ENCODE peak calls at places on chromosomes 6 and 20, in six cellular contexts. R is H1, A is HepG2, K is GM12891, Q is K562, V is GM12878. Y is an unnamed sample.

GRCh38 chr6:8243462-8243861 is 141.1 kb upstream of the EEF1E1 start:
- DNase-seq in V (no peak), K (no peak), Q (no peak), R (no peak), A (no peak), Y (no peak)

GRCh38 chr6:98641929-98642328 is 192.4 kb upstream of the POU3F2 start:
- DNase-seq in A (peak; percentile 77), Q (no peak), K (no peak), R (no peak), V (no peak), Y (no peak)

GRCh38 chr6:38973178-38974057 is 75.2 kb upstream of the GLP1R start:
- DNase-seq in Q (peak; percentile 78), K (peak; percentile 20), R (no peak), A (peak; percentile 72), V (peak; percentile 9), Y (peak; percentile 3)

GRCh38 chr20:3804254-3804751 is 8.2 kb downstream of the CDC25B start:
- DNase-seq in V (no peak), Q (no peak), R (no peak), A (no peak), K (no peak), Y (no peak)

GRCh38 chr6:101465871-101466270 is 72.4 kb downstream of the GRIK2 start:
- DNase-seq in A (no peak), R (no peak), Q (no peak), V (no peak), K (no peak), Y (no peak)

GRCh38 chr6:45436544-45437440 is 59.1 kb upstream of the SUPT3H start:
- DNase-seq in A (no peak), R (no peak), Q (peak; percentile 78), V (peak; percentile 7), K (no peak), Y (no peak)

GRCh38 chr6:42935322-42935721 is 6.0 kb downstream of the CNPY3 start:
- DNase-seq in A (no peak), V (peak; percentile 34), R (no peak), K (no peak), Q (no peak), Y (no peak)

GRCh38 chr20:49810491-49811190 is 2.0 kb upstream of the SLC9A8 start:
- DNase-seq in Q (no peak), V (no peak), A (no peak), R (no peak), K (no peak), Y (no peak)

GRCh38 chr20:41009960-41010359 is 18.7 kb upstream of the TOP1 start:
- DNase-seq in K (no peak), Q (peak; percentile 30), R (no peak), A (peak; percentile 60), V (no peak), Y (no peak)

GRCh38 chr6:156809034-156809433 is 31.9 kb downstream of the ARID1B start:
- DNase-seq in V (peak; percentile 55), K (no peak), R (no peak), A (no peak), Q (peak; percentile 64), Y (no peak)

GRCh38 chr6:151384151-151384550 is 7.2 kb downstream of the ZBTB2 start:
- DNase-seq in A (no peak), V (no peak), Q (no peak), K (no peak), R (no peak), Y (no peak)

GRCh38 chr6:151387581-151387980 is 3.8 kb downstream of the ZBTB2 start:
- DNase-seq in Q (no peak), V (no peak), K (no peak), A (no peak), R (no peak), Y (no peak)

GRCh38 chr6:151387175-151387574 is 4.2 kb downstream of the ZBTB2 start:
- DNase-seq in A (no peak), K (no peak), R (no peak), Q (no peak), V (no peak), Y (no peak)

GRCh38 chr6:151381722-151382121 is 9.6 kb downstream of the ZBTB2 start:
- DNase-seq in R (no peak), A (no peak), V (no peak), Q (no peak), K (no peak), Y (no peak)

GRCh38 chr6:151385177-151385576 is 6.2 kb downstream of the ZBTB2 start:
- DNase-seq in R (no peak), A (no peak), Q (peak; percentile 37), V (no peak), K (no peak), Y (no peak)
- TF ChIP-seq POLR2A in R (no peak), A (no peak), Q (no peak), V (no peak), K (no peak), Y (no peak)

GRCh38 chr6:30646450-30647038 is 389 bp upstream of the C6orf136 start:
- DNase-seq in R (peak; percentile 47), K (no peak), A (no peak), V (no peak), Q (peak; percentile 66), Y (no peak)

GRCh38 chr6:30647802-30648460 is 998 bp downstream of the C6orf136 start:
- DNase-seq in R (peak; percentile 86), K (peak; percentile 82), A (no peak), Q (peak; percentile 86), V (no peak), Y (no peak)

GRCh38 chr6:30645989-30646388 is 944 bp upstream of the C6orf136 start:
- DNase-seq in V (no peak), K (no peak), A (no peak), Q (peak; percentile 73), R (no peak), Y (no peak)

GRCh38 chr6:30644769-30645168 is 2.2 kb upstream of the C6orf136 start:
- DNase-seq in Q (no peak), K (no peak), A (no peak), R (no peak), V (no peak), Y (no peak)

GRCh38 chr6:30647039-30647801 is at the start of gene C6orf136:
- DNase-seq in A (peak; percentile 91), K (peak; percentile 94), V (peak; percentile 75), R (peak; percentile 90), Q (peak; percentile 98), Y (peak; percentile 91)
- TF ChIP-seq POLR2AphosphoS5 in A (peak; percentile 82), K (peak; percentile 50), V (peak; percentile 77), R (no peak), Q (peak; percentile 70), Y (peak; percentile 34)

DNA sequence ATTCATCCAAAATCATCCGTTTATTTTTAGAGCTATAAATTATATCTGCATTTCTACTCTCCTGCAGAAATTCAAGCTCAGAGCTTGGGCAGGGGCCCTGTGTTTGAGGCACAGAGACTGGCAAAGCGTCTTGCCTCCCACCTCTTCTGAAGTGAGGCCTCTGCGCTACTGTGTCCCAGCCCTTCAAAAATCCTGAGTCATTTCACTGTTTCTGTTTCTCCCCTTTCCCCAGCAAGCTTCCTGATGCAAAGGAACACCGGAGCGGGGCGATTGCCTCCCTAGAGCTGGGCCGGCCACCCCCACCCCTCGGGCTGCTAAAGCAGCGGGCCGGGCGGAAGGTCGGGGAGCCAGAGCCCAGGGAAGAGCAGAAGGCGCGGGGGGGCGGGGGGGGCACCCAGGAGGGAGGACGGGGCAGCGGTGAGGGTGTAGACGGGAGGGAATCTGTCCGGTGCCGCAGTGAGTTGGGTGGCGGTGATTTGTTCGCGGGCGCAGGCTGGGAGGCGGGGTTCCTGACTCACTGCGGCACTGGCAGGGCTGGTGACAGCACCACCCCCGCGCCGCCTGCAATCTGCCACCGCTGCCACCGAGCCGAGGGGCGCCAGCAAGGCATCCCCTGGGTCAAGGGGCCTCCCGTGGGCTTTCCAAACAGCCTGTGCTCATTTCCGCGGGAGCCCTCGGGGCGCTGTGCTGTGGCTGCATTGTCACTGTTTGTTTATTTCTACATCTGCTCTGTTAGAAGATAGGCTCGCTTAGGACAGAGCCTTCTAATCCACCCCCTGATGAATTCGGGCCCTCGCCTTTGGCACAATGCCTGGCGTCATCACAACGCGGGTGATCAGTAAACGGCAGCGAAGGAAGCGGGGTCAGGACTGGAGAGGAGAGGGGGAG is 46.5 kb upstream of the SNAP25 start:
- DNase-seq in V (no peak), Q (no peak), K (no peak), A (no peak), R (peak; percentile 66), Y (no peak)
- TF ChIP-seq TAF1 in V (no peak), Q (no peak), K (no peak), A (no peak), R (no peak), Y (no peak)

GRCh38 chr6:170110201-170111140 is 180.4 kb downstream of the DLL1 start:
- DNase-seq in A (no peak), R (peak; percentile 40), V (no peak), K (no peak), Q (no peak), Y (no peak)

GRCh38 chr6:170107606-170108222 is 183.2 kb downstream of the DLL1 start:
- DNase-seq in V (no peak), K (no peak), Q (no peak), A (no peak), R (peak; percentile 24), Y (no peak)

GRCh38 chr6:170106906-170107525 is 183.9 kb downstream of the DLL1 start:
- DNase-seq in A (no peak), K (no peak), R (peak; percentile 34), V (no peak), Q (no peak), Y (no peak)

GRCh38 chr6:170108456-170108855 is 182.4 kb downstream of the DLL1 start:
- DNase-seq in A (no peak), V (no peak), R (peak; percentile 32), K (no peak), Q (no peak), Y (no peak)

DNA sequence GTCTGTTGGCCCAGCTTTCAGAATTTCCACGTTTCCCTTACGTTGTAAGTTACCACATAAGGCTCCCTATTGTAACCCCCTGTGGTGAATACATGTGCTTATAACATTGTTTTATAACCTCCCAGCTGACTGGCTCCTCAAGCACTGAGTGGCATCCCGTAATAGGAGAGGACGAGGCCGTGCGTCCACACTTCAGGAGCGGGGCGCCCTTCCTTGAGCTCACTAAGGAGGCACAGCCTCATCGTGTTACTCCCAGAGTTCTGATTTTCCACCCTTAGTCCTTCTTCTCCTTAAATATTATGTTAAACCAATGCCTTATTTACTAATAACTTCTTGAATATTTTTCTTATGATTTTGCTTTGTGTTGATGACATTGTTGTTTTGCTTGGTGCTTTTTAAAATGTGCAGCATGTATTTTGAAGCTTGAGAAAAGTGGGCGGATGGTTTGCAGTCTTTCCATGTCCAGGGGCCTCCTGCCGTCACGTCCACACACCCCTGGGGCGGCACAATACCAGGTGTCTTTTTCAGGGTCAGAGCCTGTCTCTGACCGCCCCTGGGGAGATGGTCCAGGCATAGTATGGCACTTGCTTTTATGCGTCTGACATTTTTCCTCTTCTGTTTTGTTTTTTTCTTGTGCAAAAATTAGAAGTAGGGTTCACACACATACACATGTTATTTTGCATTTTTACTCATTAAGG is 181.8 kb downstream of the DLL1 start:
- DNase-seq in K (no peak), R (peak; percentile 6), Q (no peak), A (no peak), V (no peak), Y (no peak)
- TF ChIP-seq POLR2A in K (no peak), R (no peak), Q (no peak), A (no peak), V (no peak), Y (no peak)